ENCODE peak calls at places on chromosomes 3 and 15, in seven cellular contexts. S is neural crest cell, D is choroid plexus epithelial cell, R is uterus, B is GM06990, Z is epithelial cell of proximal tubule, T is stomach. O is an unnamed sample.

GRCh38 chr15:68497206-68497910 is 65.4 kb upstream of the ITGA11 start:
- DNase-seq in T (no peak), R (no peak), D (peak), Z (no peak), S (no peak), B (no peak), O (no peak)

GRCh38 chr3:183073839-183074615 is 25.3 kb downstream of the MCCC1 start:
- DNase-seq in D (no peak), R (no peak), Z (no peak), B (no peak), T (no peak), S (no peak), O (no peak)

GRCh38 chr3:9135930-9136525 is 113.4 kb downstream of the SRGAP3 start:
- DNase-seq in T (no peak), R (no peak), Z (no peak), S (peak), D (no peak), B (no peak), O (no peak)

GRCh38 chr15:96337354-96337990 is 7.0 kb downstream of the NR2F2 start:
- DNase-seq in B (no peak), R (no peak), Z (no peak), T (no peak), S (no peak), D (peak), O (no peak)

GRCh38 chr15:40762919-40763800 is 708 bp upstream of the GCHFR start:
- DNase-seq in S (no peak), D (peak), T (peak), R (peak), B (peak), Z (no peak), O (no peak)

GRCh38 chr15:78718257-78718656 is 77.2 kb upstream of the CHRNB4 start:
- DNase-seq in R (no peak), Z (no peak), S (no peak), D (no peak), B (no peak), T (no peak), O (no peak)

GRCh38 chr15:98734472-98735284 is 86.3 kb downstream of the IGF1R start:
- DNase-seq in R (no peak), B (no peak), Z (peak), S (no peak), D (peak), T (no peak), O (peak)

GRCh38 chr3:157755254-157755653 is 252.0 kb upstream of the VEPH1 start:
- DNase-seq in D (peak), B (no peak), S (no peak), Z (no peak), T (no peak), R (no peak), O (no peak)

GRCh38 chr3:81816473-81817260 is 55.2 kb upstream of the GBE1 start:
- DNase-seq in T (no peak), D (peak), B (peak), R (no peak), Z (peak), S (no peak), O (peak)

GRCh38 chr3:177370396-177370795 is 173.1 kb upstream of the TBL1XR1 start:
- DNase-seq in T (no peak), B (no peak), Z (no peak), S (no peak), D (no peak), R (no peak), O (no peak)

GRCh38 chr3:189720746-189721426 is 89.7 kb downstream of the TP63 start:
- DNase-seq in R (no peak), D (no peak), T (no peak), B (no peak), Z (no peak), S (no peak), O (no peak)

GRCh38 chr3:161695811-161696210 is 199.2 kb downstream of the OTOL1 start:
- DNase-seq in T (no peak), S (no peak), B (no peak), Z (no peak), D (peak), R (no peak), O (no peak)

GRCh38 chr3:161221881-161222600 is 930 bp downstream of the NMD3 start:
- DNase-seq in Z (no peak), B (peak), T (no peak), D (peak), R (no peak), S (no peak), O (no peak)

GRCh38 chr15:69493406-69493805 is 40.8 kb downstream of the RPLP1 start:
- DNase-seq in S (no peak), B (no peak), Z (no peak), D (no peak), T (no peak), R (no peak), O (no peak)

GRCh38 chr15:58442122-58442521 is 10.3 kb downstream of the LIPC start:
- DNase-seq in Z (no peak), D (no peak), T (no peak), B (no peak), S (no peak), R (no peak), O (no peak)

GRCh38 chr3:171267089-171267488 is 193.1 kb downstream of the TNIK start:
- DNase-seq in T (no peak), S (no peak), B (no peak), Z (no peak), R (no peak), D (no peak), O (no peak)

GRCh38 chr3:52364322-52364721 is 48.2 kb downstream of the DNAH1 start:
- DNase-seq in D (no peak), B (no peak), T (no peak), Z (no peak), R (no peak), S (no peak), O (no peak)

GRCh38 chr3:186772886-186773417 is 10.4 kb upstream of the EIF4A2 start:
- DNase-seq in R (peak), B (peak), T (peak), D (no peak), Z (no peak), S (peak), O (no peak)

GRCh38 chr3:6528951-6529350 is 332.0 kb upstream of the GRM7 start:
- DNase-seq in T (no peak), Z (no peak), B (no peak), R (no peak), S (no peak), D (no peak), O (peak)

GRCh38 chr3:49666592-49666991 is 7.6 kb upstream of the APEH start:
- DNase-seq in T (no peak), R (no peak), S (no peak), B (no peak), Z (no peak), D (peak), O (no peak)

GRCh38 chr3:23113455-23114171 is 89.5 kb upstream of the UBE2E2 start:
- DNase-seq in R (no peak), T (no peak), Z (no peak), D (peak), B (no peak), S (no peak), O (no peak)

GRCh38 chr3:195139876-195140240 is 131.1 kb downstream of the XXYLT1 start:
- DNase-seq in R (no peak), D (no peak), B (no peak), S (no peak), T (no peak), Z (peak), O (no peak)

GRCh38 chr15:57732526-57733331 is 26.2 kb downstream of the POLR2M start:
- DNase-seq in B (no peak), S (peak), T (peak), R (peak), D (peak), Z (no peak), O (no peak)

GRCh38 chr15:26967719-26968269 is 3.2 kb upstream of the GABRG3 start:
- DNase-seq in B (no peak), D (no peak), S (peak), Z (no peak), R (no peak), T (no peak), O (no peak)

GRCh38 chr15:46266691-46267090 is 631.9 kb downstream of the SQOR start:
- DNase-seq in S (no peak), R (no peak), B (no peak), T (no peak), D (no peak), Z (no peak), O (no peak)

GRCh38 chr3:71102111-71103039 is 481.2 kb downstream of the FOXP1 start:
- DNase-seq in B (no peak), S (no peak), T (no peak), D (peak), R (no peak), Z (no peak), O (no peak)

GRCh38 chr3:4735243-4735642 is 242.1 kb downstream of the ITPR1 start:
- DNase-seq in B (no peak), T (no peak), Z (no peak), R (no peak), S (no peak), D (no peak), O (no peak)

GRCh38 chr3:105907790-105908189 is 39.0 kb upstream of the CBLB start:
- DNase-seq in B (peak), D (peak), R (no peak), S (no peak), Z (no peak), T (no peak), O (no peak)

GRCh38 chr3:39707314-39707909 is 102.0 kb upstream of the MYRIP start:
- DNase-seq in R (no peak), S (no peak), Z (no peak), T (no peak), B (no peak), D (peak), O (peak)

GRCh38 chr3:171018151-171018935 is 8.2 kb downstream of the SLC2A2 start:
- DNase-seq in D (no peak), S (peak), T (no peak), Z (no peak), R (no peak), B (no peak), O (no peak)

GRCh38 chr3:43794776-43795175 is 104.0 kb downstream of the ABHD5 start:
- DNase-seq in D (peak), R (no peak), B (no peak), Z (peak), S (no peak), T (no peak), O (peak)

DNA sequence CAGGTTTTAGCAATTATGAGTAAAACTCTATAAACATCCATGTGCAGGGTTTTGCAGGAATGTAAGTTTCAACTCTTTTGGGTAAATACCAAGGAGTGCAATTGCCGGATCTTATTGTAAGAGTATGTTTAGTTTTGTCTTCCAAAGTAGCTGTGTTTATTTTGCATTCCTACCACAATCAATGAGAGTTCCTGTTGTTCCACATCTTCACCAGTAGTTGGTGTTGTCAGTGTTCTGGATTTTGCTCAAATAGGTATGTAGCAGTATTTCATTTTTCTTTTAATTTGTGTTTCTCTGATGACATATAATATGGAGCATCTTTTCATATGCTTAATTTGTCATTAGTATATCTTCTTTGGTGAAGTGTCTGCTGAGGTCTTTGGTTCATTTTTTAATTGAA is 185.1 kb upstream of the GALNT15 start:
- DNase-seq in B (no peak), Z (no peak), S (no peak), D (peak), T (no peak), R (no peak), O (no peak)
- TF ChIP-seq CTCF in B (peak), Z (peak), S (peak), D (peak), T (no peak), R (no peak), O (no peak)

GRCh38 chr3:10353160-10353559 is 32.2 kb upstream of the SEC13 start:
- DNase-seq in Z (no peak), R (no peak), D (peak), B (no peak), S (no peak), T (no peak), O (no peak)
- TF ChIP-seq CTCF in Z (no peak), R (no peak), D (no peak), B (no peak), S (no peak), T (no peak), O (no peak)

DNA sequence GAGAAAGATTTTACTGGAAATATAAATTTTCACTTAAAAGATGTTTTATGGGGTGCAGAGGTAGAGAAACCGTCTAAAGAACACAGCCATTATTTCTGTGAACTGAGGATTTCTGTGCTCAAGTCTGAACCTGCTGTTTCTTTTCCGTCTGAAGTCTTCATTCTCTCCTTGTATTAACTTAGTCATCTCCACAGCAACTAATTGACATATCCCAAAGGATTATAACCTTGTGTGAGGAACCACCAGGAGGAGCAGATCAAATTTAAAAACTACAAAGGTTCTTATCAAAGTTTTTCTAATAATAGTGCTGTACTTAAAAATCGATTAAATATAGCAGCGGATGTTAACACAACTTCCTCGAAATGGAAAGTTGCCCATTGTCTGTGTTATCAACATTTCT is 31.1 kb upstream of the ICE2 start:
- DNase-seq in T (no peak), Z (no peak), D (no peak), S (no peak), B (no peak), R (no peak), O (no peak)
- TF ChIP-seq CTCF in T (no peak), Z (no peak), D (no peak), S (no peak), B (no peak), R (no peak), O (no peak)

GRCh38 chr15:22902578-22902977 is 64.1 kb downstream of the NIPA2 start:
- DNase-seq in R (no peak), S (no peak), T (no peak), Z (no peak), B (no peak), D (no peak), O (no peak)
- TF ChIP-seq CTCF in R (no peak), S (no peak), T (no peak), Z (peak), B (peak), D (no peak), O (no peak)

GRCh38 chr3:45803252-45803935 is 7.1 kb upstream of the SLC6A20 start:
- DNase-seq in T (no peak), S (no peak), B (no peak), D (no peak), Z (no peak), R (no peak), O (no peak)
- TF ChIP-seq CTCF in T (no peak), S (no peak), B (no peak), D (no peak), Z (no peak), R (no peak), O (no peak)

GRCh38 chr15:60212536-60212935 is 185.2 kb downstream of the ANXA2 start:
- DNase-seq in Z (no peak), T (no peak), S (no peak), D (peak), R (no peak), B (no peak), O (peak)
- TF ChIP-seq CTCF in Z (peak), T (no peak), S (no peak), D (no peak), R (no peak), B (no peak), O (no peak)

GRCh38 chr3:17515445-17516227 is 226.8 kb downstream of the TBC1D5 start:
- DNase-seq in B (no peak), T (no peak), D (peak), R (no peak), S (no peak), Z (no peak), O (no peak)

GRCh38 chr3:17514597-17514996 is 227.8 kb downstream of the TBC1D5 start:
- DNase-seq in Z (no peak), D (no peak), B (no peak), T (no peak), R (no peak), S (no peak), O (no peak)

DNA sequence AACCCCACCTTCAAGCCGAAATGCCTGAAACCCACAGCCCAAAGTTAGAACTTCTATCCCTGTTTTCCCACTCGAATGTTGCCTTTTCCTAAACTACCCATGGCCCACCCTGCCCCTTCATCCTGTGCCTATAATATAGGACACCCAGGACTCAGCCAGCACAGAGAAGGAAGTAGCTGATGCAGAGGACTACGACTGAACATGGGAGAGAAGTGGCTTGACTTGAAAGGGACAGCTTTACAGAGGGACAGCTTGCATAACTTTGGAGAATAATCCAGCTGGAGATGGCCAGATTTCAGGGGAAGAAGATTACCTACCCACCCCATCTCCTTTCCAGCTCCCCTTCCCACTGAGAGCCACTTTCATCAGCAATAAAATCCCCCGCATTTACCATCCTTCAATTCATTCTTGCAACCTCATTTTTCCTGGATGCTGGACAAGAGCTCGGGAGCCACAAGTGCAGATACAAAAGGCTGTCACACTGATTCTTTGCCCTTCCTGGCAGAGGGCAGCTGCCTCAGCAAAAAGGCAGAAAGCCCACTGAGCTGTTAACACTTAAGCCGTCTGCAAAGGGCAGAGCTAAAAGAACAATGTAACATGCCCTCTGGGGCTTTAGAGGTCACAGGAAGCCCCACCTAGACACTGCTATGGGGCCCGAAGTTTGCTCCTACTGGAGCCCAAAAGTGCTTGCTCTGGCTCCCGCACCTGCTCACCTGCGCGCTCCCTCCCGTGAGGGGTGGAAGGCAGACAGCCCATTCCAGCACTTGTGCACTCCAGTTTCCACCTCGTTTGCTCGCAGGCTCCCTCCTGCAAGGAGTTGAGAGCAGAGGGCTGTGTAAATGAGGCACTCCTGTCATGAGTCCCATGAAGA is 224.0 kb downstream of the TBC1D5 start:
- DNase-seq in B (no peak), D (no peak), T (no peak), Z (no peak), S (no peak), R (no peak), O (no peak)
- TF ChIP-seq CTCF in B (no peak), D (no peak), T (no peak), Z (no peak), S (no peak), R (no peak), O (no peak)

DNA sequence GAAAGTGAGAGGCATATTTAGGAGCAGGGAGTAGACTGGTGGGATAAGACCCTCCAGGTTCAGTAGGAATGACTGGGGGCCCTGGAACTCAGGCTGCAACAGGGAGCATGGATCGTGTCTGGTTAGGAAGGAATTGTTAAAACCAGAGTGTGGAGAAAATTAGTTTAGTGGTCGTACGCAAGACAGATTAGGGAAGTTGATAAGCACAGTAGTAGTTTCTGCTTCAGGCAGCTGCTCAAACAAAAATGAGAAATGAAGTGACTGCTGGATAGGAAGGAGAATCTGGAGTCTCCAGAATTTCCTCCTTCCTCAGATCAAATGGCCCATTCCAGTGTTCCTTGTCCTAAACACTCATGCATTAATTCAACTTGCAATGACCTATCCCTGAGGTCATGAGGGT is 11.2 kb downstream of the MYD88 start:
- DNase-seq in T (no peak), B (no peak), Z (no peak), S (no peak), D (no peak), R (no peak), O (no peak)
- TF ChIP-seq CTCF in T (no peak), B (no peak), Z (no peak), S (no peak), D (no peak), R (no peak), O (no peak)

DNA sequence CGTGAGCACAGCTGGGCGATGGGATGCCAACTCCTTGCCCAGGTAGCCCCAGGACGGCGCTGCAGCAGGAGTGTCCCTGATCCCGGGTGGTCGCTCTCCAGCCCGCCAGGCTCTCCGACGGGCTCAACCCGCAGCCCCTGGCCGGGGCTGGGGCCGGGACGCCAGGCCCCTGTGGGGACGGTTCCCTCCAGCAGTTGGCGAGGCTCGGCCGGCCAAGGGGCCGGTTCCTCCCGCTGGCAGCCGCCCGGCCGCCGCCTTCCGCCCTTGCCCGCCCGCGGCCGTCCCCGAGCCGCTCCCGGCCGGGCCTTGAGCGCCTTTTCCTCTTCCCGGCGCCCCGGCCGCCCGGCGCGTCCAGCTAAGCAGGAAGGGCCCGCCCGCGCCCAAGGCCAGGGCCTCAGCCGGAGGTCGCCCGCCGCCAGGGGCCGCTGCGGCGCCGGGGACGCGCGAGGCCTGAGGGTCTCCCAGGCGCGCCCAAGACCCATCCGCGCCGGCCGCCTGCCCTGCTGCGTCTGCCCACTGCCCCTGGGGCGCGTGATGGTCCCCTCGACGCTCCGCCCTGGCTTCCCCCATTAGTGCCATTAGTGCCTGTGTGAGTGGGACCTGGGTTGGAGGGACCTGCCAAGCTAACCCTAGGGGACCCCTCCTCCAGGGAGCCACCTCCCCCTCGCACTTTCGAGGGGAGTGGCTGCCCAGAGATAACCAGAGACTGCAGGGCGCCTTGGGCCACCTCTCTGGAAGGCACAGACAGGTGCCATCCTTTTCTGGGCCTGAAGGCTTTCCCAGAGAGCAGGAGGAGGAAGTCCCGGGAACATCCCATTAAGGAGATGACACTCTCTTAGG is 106.4 kb downstream of the FBLN2 start:
- DNase-seq in S (peak), D (peak), T (peak), Z (no peak), R (no peak), B (no peak), O (no peak)
- TF ChIP-seq CTCF in S (peak), D (no peak), T (peak), Z (peak), R (peak), B (peak), O (no peak)